ENCODE peak calls at places on chromosomes 12 and 14, in ten cellular contexts. One of them, this sample, is unnamed.

GRCh38 chr14:89190779-89191513 is 226.1 kb downstream of the FOXN3 start:
- DNase-seq in epithelial cell of prostate: no peak
- DNase-seq in CD8-positive, alpha-beta T cell: no peak
- DNase-seq in IMR-90: no peak
- DNase-seq in body of pancreas: no peak
- DNase-seq in H9: peak; percentile 43
- DNase-seq in CD4-positive, alpha-beta T cell: no peak
- DNase-seq in endodermal cell: no peak
- DNase-seq in cardiac muscle cell: no peak
- DNase-seq in psoas muscle: no peak
- DNase-seq in this sample: peak; percentile 95

GRCh38 chr12:96478011-96478410 is 11.4 kb upstream of the CFAP54 start:
- DNase-seq in H9: no peak
- DNase-seq in body of pancreas: no peak
- DNase-seq in epithelial cell of prostate: no peak
- DNase-seq in CD8-positive, alpha-beta T cell: no peak
- DNase-seq in CD4-positive, alpha-beta T cell: no peak
- DNase-seq in psoas muscle: no peak
- DNase-seq in IMR-90: no peak
- DNase-seq in cardiac muscle cell: no peak
- DNase-seq in endodermal cell: peak; percentile 69
- DNase-seq in this sample: no peak

GRCh38 chr14:53368714-53369191 is 215.6 kb upstream of the DDHD1 start:
- DNase-seq in body of pancreas: no peak
- DNase-seq in IMR-90: peak; percentile 88
- DNase-seq in CD4-positive, alpha-beta T cell: no peak
- DNase-seq in psoas muscle: no peak
- DNase-seq in H9: no peak
- DNase-seq in CD8-positive, alpha-beta T cell: no peak
- DNase-seq in cardiac muscle cell: peak; percentile 32
- DNase-seq in endodermal cell: no peak
- DNase-seq in epithelial cell of prostate: no peak
- DNase-seq in this sample: no peak

GRCh38 chr14:22339277-22339676 is 249.7 kb downstream of the DAD1 start:
- DNase-seq in IMR-90: peak; percentile 83
- DNase-seq in CD8-positive, alpha-beta T cell: no peak
- DNase-seq in epithelial cell of prostate: no peak
- DNase-seq in cardiac muscle cell: peak; percentile 94
- DNase-seq in endodermal cell: no peak
- DNase-seq in CD4-positive, alpha-beta T cell: no peak
- DNase-seq in body of pancreas: peak; percentile 50
- DNase-seq in psoas muscle: peak; percentile 75
- DNase-seq in H9: no peak
- DNase-seq in this sample: peak; percentile 68

GRCh38 chr12:58877243-58877743 is 43.0 kb downstream of the LRIG3 start:
- DNase-seq in psoas muscle: no peak
- DNase-seq in H9: no peak
- DNase-seq in IMR-90: peak; percentile 100
- DNase-seq in CD8-positive, alpha-beta T cell: no peak
- DNase-seq in CD4-positive, alpha-beta T cell: no peak
- DNase-seq in body of pancreas: peak; percentile 83
- DNase-seq in epithelial cell of prostate: peak; percentile 96
- DNase-seq in endodermal cell: no peak
- DNase-seq in cardiac muscle cell: peak; percentile 50
- DNase-seq in this sample: peak; percentile 96

GRCh38 chr12:115507951-115508722 is 769.4 kb downstream of the MED13L start:
- DNase-seq in cardiac muscle cell: no peak
- DNase-seq in epithelial cell of prostate: no peak
- DNase-seq in CD4-positive, alpha-beta T cell: no peak
- DNase-seq in H9: peak; percentile 97
- DNase-seq in psoas muscle: peak; percentile 12
- DNase-seq in endodermal cell: peak; percentile 98
- DNase-seq in CD8-positive, alpha-beta T cell: no peak
- DNase-seq in IMR-90: no peak
- DNase-seq in body of pancreas: no peak
- DNase-seq in this sample: peak; percentile 4

GRCh38 chr12:49515266-49515665 is 23.6 kb upstream of the KCNH3 start:
- DNase-seq in cardiac muscle cell: peak; percentile 74
- DNase-seq in CD8-positive, alpha-beta T cell: no peak
- DNase-seq in body of pancreas: no peak
- DNase-seq in H9: no peak
- DNase-seq in endodermal cell: no peak
- DNase-seq in epithelial cell of prostate: no peak
- DNase-seq in IMR-90: peak; percentile 90
- DNase-seq in CD4-positive, alpha-beta T cell: no peak
- DNase-seq in psoas muscle: no peak
- DNase-seq in this sample: peak; percentile 30

GRCh38 chr14:97415907-97416306 is 618.7 kb downstream of the VRK1 start:
- DNase-seq in endodermal cell: no peak
- DNase-seq in CD4-positive, alpha-beta T cell: no peak
- DNase-seq in epithelial cell of prostate: no peak
- DNase-seq in psoas muscle: no peak
- DNase-seq in H9: no peak
- DNase-seq in CD8-positive, alpha-beta T cell: no peak
- DNase-seq in cardiac muscle cell: no peak
- DNase-seq in IMR-90: no peak
- DNase-seq in body of pancreas: no peak
- DNase-seq in this sample: no peak

GRCh38 chr12:106566771-106567170 is 16.0 kb upstream of the RFX4 start:
- DNase-seq in CD4-positive, alpha-beta T cell: no peak
- DNase-seq in psoas muscle: no peak
- DNase-seq in IMR-90: no peak
- DNase-seq in body of pancreas: no peak
- DNase-seq in endodermal cell: no peak
- DNase-seq in H9: no peak
- DNase-seq in cardiac muscle cell: no peak
- DNase-seq in CD8-positive, alpha-beta T cell: no peak
- DNase-seq in epithelial cell of prostate: no peak
- DNase-seq in this sample: peak; percentile 73

GRCh38 chr14:78425332-78425731 is 255.2 kb downstream of the NRXN3 start:
- DNase-seq in CD8-positive, alpha-beta T cell: no peak
- DNase-seq in body of pancreas: no peak
- DNase-seq in IMR-90: no peak
- DNase-seq in cardiac muscle cell: no peak
- DNase-seq in CD4-positive, alpha-beta T cell: no peak
- DNase-seq in psoas muscle: no peak
- DNase-seq in endodermal cell: no peak
- DNase-seq in epithelial cell of prostate: no peak
- DNase-seq in H9: no peak
- DNase-seq in this sample: no peak

GRCh38 chr12:130212384-130212783 is 50.1 kb downstream of the FZD10 start:
- DNase-seq in endodermal cell: peak; percentile 25
- DNase-seq in CD4-positive, alpha-beta T cell: no peak
- DNase-seq in cardiac muscle cell: no peak
- DNase-seq in CD8-positive, alpha-beta T cell: no peak
- DNase-seq in IMR-90: no peak
- DNase-seq in body of pancreas: no peak
- DNase-seq in epithelial cell of prostate: no peak
- DNase-seq in H9: no peak
- DNase-seq in psoas muscle: no peak
- DNase-seq in this sample: no peak
- H3K27ac ChIP-seq in endodermal cell: no peak overlapping the region
- H3K27ac ChIP-seq in CD4-positive, alpha-beta T cell: no peak overlapping the region
- H3K27ac ChIP-seq in cardiac muscle cell: no peak overlapping the region
- H3K27ac ChIP-seq in CD8-positive, alpha-beta T cell: no peak overlapping the region
- H3K27ac ChIP-seq in IMR-90: no peak overlapping the region
- H3K27ac ChIP-seq in body of pancreas: no peak overlapping the region
- H3K27ac ChIP-seq in epithelial cell of prostate: no peak overlapping the region
- H3K27ac ChIP-seq in H9: no peak overlapping the region
- H3K27ac ChIP-seq in psoas muscle: no peak overlapping the region
- H3K27ac ChIP-seq in this sample: no peak overlapping the region

GRCh38 chr14:85316701-85317100 is 213.2 kb upstream of the FLRT2 start:
- DNase-seq in H9: no peak
- DNase-seq in cardiac muscle cell: no peak
- DNase-seq in epithelial cell of prostate: no peak
- DNase-seq in body of pancreas: no peak
- DNase-seq in endodermal cell: no peak
- DNase-seq in IMR-90: peak; percentile 15
- DNase-seq in CD4-positive, alpha-beta T cell: no peak
- DNase-seq in psoas muscle: no peak
- DNase-seq in CD8-positive, alpha-beta T cell: no peak
- DNase-seq in this sample: no peak
- H3K27ac ChIP-seq in H9: no peak overlapping the region
- H3K27ac ChIP-seq in cardiac muscle cell: no peak overlapping the region
- H3K27ac ChIP-seq in epithelial cell of prostate: no peak overlapping the region
- H3K27ac ChIP-seq in body of pancreas: no peak overlapping the region
- H3K27ac ChIP-seq in endodermal cell: no peak overlapping the region
- H3K27ac ChIP-seq in IMR-90: no peak overlapping the region
- H3K27ac ChIP-seq in CD4-positive, alpha-beta T cell: no peak overlapping the region
- H3K27ac ChIP-seq in psoas muscle: no peak overlapping the region
- H3K27ac ChIP-seq in CD8-positive, alpha-beta T cell: no peak overlapping the region
- H3K27ac ChIP-seq in this sample: no peak overlapping the region

GRCh38 chr14:81618695-81619094 is 85.0 kb upstream of the SEL1L start:
- DNase-seq in epithelial cell of prostate: no peak
- DNase-seq in IMR-90: no peak
- DNase-seq in psoas muscle: no peak
- DNase-seq in H9: no peak
- DNase-seq in CD4-positive, alpha-beta T cell: no peak
- DNase-seq in body of pancreas: peak; percentile 40
- DNase-seq in endodermal cell: no peak
- DNase-seq in CD8-positive, alpha-beta T cell: no peak
- DNase-seq in cardiac muscle cell: no peak
- DNase-seq in this sample: no peak

GRCh38 chr14:81613341-81614045 is 79.8 kb upstream of the SEL1L start:
- DNase-seq in epithelial cell of prostate: no peak
- DNase-seq in CD4-positive, alpha-beta T cell: no peak
- DNase-seq in endodermal cell: peak; percentile 89
- DNase-seq in cardiac muscle cell: no peak
- DNase-seq in IMR-90: no peak
- DNase-seq in body of pancreas: no peak
- DNase-seq in H9: no peak
- DNase-seq in psoas muscle: no peak
- DNase-seq in CD8-positive, alpha-beta T cell: no peak
- DNase-seq in this sample: no peak
- H3K27ac ChIP-seq in epithelial cell of prostate: no peak overlapping the region
- H3K27ac ChIP-seq in CD4-positive, alpha-beta T cell: no peak overlapping the region
- H3K27ac ChIP-seq in endodermal cell: no peak overlapping the region
- H3K27ac ChIP-seq in cardiac muscle cell: no peak overlapping the region
- H3K27ac ChIP-seq in IMR-90: no peak overlapping the region
- H3K27ac ChIP-seq in body of pancreas: no peak overlapping the region
- H3K27ac ChIP-seq in H9: no peak overlapping the region
- H3K27ac ChIP-seq in psoas muscle: no peak overlapping the region
- H3K27ac ChIP-seq in CD8-positive, alpha-beta T cell: no peak overlapping the region
- H3K27ac ChIP-seq in this sample: no peak overlapping the region

DNA sequence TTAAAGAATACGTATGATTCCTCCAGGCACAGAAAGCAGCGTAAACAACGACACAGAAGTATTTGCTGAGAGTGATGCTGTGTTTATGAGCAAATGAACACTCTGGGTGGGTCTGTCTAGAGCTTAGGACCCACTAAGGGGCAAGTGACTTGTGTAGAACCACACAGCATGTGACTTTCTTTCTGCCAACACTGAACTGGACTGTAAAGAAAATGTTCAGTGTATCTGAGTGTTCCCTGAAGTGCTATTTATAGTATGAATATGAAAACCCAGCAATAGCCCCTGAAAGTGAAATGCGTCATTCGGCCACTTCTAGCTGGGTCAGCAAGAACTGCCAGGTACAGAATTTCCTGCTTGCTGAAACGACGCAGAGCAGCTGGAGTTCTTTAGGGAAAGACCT is 78.4 kb downstream of the ST8SIA1 start:
- DNase-seq in epithelial cell of prostate: no peak
- DNase-seq in body of pancreas: no peak
- DNase-seq in IMR-90: peak; percentile 28
- DNase-seq in psoas muscle: no peak
- DNase-seq in endodermal cell: no peak
- DNase-seq in CD8-positive, alpha-beta T cell: no peak
- DNase-seq in CD4-positive, alpha-beta T cell: no peak
- DNase-seq in H9: no peak
- DNase-seq in cardiac muscle cell: peak; percentile 45
- DNase-seq in this sample: no peak
- H3K27ac ChIP-seq in epithelial cell of prostate: no peak overlapping the region
- H3K27ac ChIP-seq in body of pancreas: no peak overlapping the region
- H3K27ac ChIP-seq in IMR-90: peak overlapping the region; percentile 35
- H3K27ac ChIP-seq in psoas muscle: no peak overlapping the region
- H3K27ac ChIP-seq in endodermal cell: peak overlapping the region; percentile 96
- H3K27ac ChIP-seq in CD8-positive, alpha-beta T cell: no peak overlapping the region
- H3K27ac ChIP-seq in CD4-positive, alpha-beta T cell: no peak overlapping the region
- H3K27ac ChIP-seq in H9: no peak overlapping the region
- H3K27ac ChIP-seq in cardiac muscle cell: peak overlapping the region; percentile 62
- H3K27ac ChIP-seq in this sample: no peak overlapping the region

GRCh38 chr14:69093551-69094421 is 59.1 kb downstream of the DCAF5 start:
- DNase-seq in cardiac muscle cell: peak; percentile 86
- DNase-seq in epithelial cell of prostate: no peak
- DNase-seq in CD8-positive, alpha-beta T cell: no peak
- DNase-seq in H9: no peak
- DNase-seq in CD4-positive, alpha-beta T cell: no peak
- DNase-seq in IMR-90: peak; percentile 61
- DNase-seq in psoas muscle: no peak
- DNase-seq in endodermal cell: peak; percentile 72
- DNase-seq in body of pancreas: peak; percentile 16
- DNase-seq in this sample: peak; percentile 86
- H3K27ac ChIP-seq in cardiac muscle cell: peak overlapping the region; percentile 87
- H3K27ac ChIP-seq in epithelial cell of prostate: peak overlapping the region; percentile 6
- H3K27ac ChIP-seq in CD8-positive, alpha-beta T cell: no peak overlapping the region
- H3K27ac ChIP-seq in H9: no peak overlapping the region
- H3K27ac ChIP-seq in CD4-positive, alpha-beta T cell: no peak overlapping the region
- H3K27ac ChIP-seq in IMR-90: peak overlapping the region; percentile 73
- H3K27ac ChIP-seq in psoas muscle: no peak overlapping the region
- H3K27ac ChIP-seq in endodermal cell: peak overlapping the region; percentile 74
- H3K27ac ChIP-seq in body of pancreas: no peak overlapping the region
- H3K27ac ChIP-seq in this sample: peak overlapping the region; percentile 44